ENCODE peak calls at places on chromosomes 11 and 22, in five cellular contexts. Q is GM23248, O is H1, A is fibroblast of lung, P is mammary epithelial cell. G is an unnamed sample. For H4K20me1, H3K36me3 and H3K4me1, the result is how much of the 10 kb centered on the place peaks cover.

GRCh38 chr11:120867988-120868387 is 155.9 kb upstream of the TBCEL start:
- DNase-seq in Q (peak), O (no peak), A (no peak), P (no peak), G (no peak)

GRCh38 chr22:50481440-50482106 is at the start of gene ADM2:
- DNase-seq in Q (peak), O (no peak), A (peak), P (no peak), G (peak)

GRCh38 chr11:134634897-134635831 is 223.1 kb upstream of the B3GAT1 start:
- DNase-seq in Q (no peak), O (no peak), A (no peak), P (no peak), G (peak)

GRCh38 chr11:104118105-104118762 is 45.7 kb downstream of the PDGFD start:
- DNase-seq in Q (no peak), O (no peak), A (no peak), P (no peak), G (no peak)

GRCh38 chr22:32475428-32476010 is 908 bp downstream of the FBXO7 start:
- DNase-seq in Q (peak), O (no peak), A (peak), P (no peak), G (peak)

GRCh38 chr11:66417000-66417399 is 3.8 kb upstream of the NPAS4 start:
- DNase-seq in Q (no peak), O (no peak), A (no peak), P (no peak), G (no peak)

GRCh38 chr11:99584822-99585221 is 564.1 kb downstream of the CNTN5 start:
- DNase-seq in Q (no peak), O (no peak), A (no peak), P (no peak), G (no peak)

GRCh38 chr11:117039897-117040296 is 58.3 kb downstream of the SIK3 start:
- DNase-seq in Q (peak), O (no peak), A (no peak), P (peak), G (no peak)

GRCh38 chr11:122723576-122723975 is 68.1 kb downstream of the UBASH3B start:
- DNase-seq in Q (peak), O (no peak), A (no peak), P (no peak), G (no peak)

GRCh38 chr11:125300791-125301218 is 136.3 kb downstream of the PKNOX2 start:
- DNase-seq in Q (peak), O (no peak), A (peak), P (peak), G (peak)

GRCh38 chr11:2462986-2463765 is 18.4 kb downstream of the KCNQ1 start:
- DNase-seq in Q (no peak), O (no peak), A (no peak), P (no peak), G (no peak)

GRCh38 chr22:24367841-24368240 is 59.6 kb upstream of the ADORA2A start:
- DNase-seq in Q (peak), O (no peak), A (peak), P (no peak), G (no peak)

GRCh38 chr11:45798793-45799441 is 6.0 kb upstream of the SLC35C1 start:
- DNase-seq in Q (no peak), O (no peak), A (peak), P (no peak), G (peak)

GRCh38 chr22:44186121-44186510 is 5.4 kb downstream of the PARVG start:
- DNase-seq in Q (no peak), O (no peak), A (no peak), P (no peak), G (no peak)

GRCh38 chr11:70656293-70656692 is 258.0 kb downstream of the CTTN start:
- DNase-seq in Q (no peak), O (no peak), A (no peak), P (no peak), G (no peak)

GRCh38 chr11:3849297-3849874 is 6.1 kb upstream of the STIM1 start:
- DNase-seq in Q (peak), O (no peak), A (peak), P (peak), G (peak)

GRCh38 chr11:43833657-43834073 is 47.0 kb upstream of the ALKBH3 start:
- DNase-seq in Q (peak), O (no peak), A (peak), P (peak), G (peak)

GRCh38 chr11:72395993-72396392 is 38.3 kb downstream of the CLPB start:
- DNase-seq in Q (no peak), O (no peak), A (no peak), P (no peak), G (no peak)

GRCh38 chr11:96000064-96000463 is 76.2 kb upstream of the MTMR2 start:
- DNase-seq in Q (peak), O (no peak), A (peak), P (no peak), G (no peak)

GRCh38 chr11:27390959-27391326 is 27.9 kb upstream of the CCDC34 start:
- DNase-seq in Q (peak), O (no peak), A (no peak), P (no peak), G (no peak)

GRCh38 chr11:112548641-112549040 is 288.0 kb upstream of the PLET1 start:
- DNase-seq in Q (no peak), O (no peak), A (no peak), P (peak), G (no peak)

GRCh38 chr11:62593434-62594044 is 2.2 kb upstream of the TUT1 start:
- DNase-seq in Q (peak), O (no peak), A (peak), P (peak), G (peak)

GRCh38 chr11:22920939-22921565 is 60.8 kb upstream of the CCDC179 start:
- DNase-seq in Q (peak), O (peak), A (peak), P (peak), G (peak)

GRCh38 chr11:131066551-131066950 is 150.3 kb upstream of the SNX19 start:
- DNase-seq in Q (no peak), O (no peak), A (no peak), P (no peak), G (no peak)

GRCh38 chr11:92192141-92192540 is 32.5 kb upstream of the FAT3 start:
- DNase-seq in Q (no peak), O (no peak), A (no peak), P (no peak), G (no peak)

GRCh38 chr11:118921121-118921928 is 4.4 kb downstream of the BCL9L start:
- DNase-seq in Q (peak), O (no peak), A (peak), P (peak), G (peak)

GRCh38 chr11:122869622-122870021 is 12.9 kb upstream of the JHY start:
- DNase-seq in Q (no peak), O (no peak), A (no peak), P (peak), G (no peak)

GRCh38 chr11:13354335-13354734 is 76.7 kb downstream of the BMAL1 start:
- DNase-seq in Q (peak), O (no peak), A (no peak), P (no peak), G (no peak)

GRCh38 chr22:38819387-38819940 is 24.4 kb downstream of the NPTXR start:
- DNase-seq in Q (no peak), O (no peak), A (no peak), P (no peak), G (no peak)

GRCh38 chr11:111225871-111226270 is 19.7 kb upstream of the POU2AF2 start:
- DNase-seq in Q (no peak), O (no peak), A (no peak), P (no peak), G (no peak)

GRCh38 chr11:2303627-2304155 is 1.9 kb downstream of the TSPAN32 start:
- DNase-seq in Q (no peak), O (no peak), A (no peak), P (no peak), G (peak)

DNA sequence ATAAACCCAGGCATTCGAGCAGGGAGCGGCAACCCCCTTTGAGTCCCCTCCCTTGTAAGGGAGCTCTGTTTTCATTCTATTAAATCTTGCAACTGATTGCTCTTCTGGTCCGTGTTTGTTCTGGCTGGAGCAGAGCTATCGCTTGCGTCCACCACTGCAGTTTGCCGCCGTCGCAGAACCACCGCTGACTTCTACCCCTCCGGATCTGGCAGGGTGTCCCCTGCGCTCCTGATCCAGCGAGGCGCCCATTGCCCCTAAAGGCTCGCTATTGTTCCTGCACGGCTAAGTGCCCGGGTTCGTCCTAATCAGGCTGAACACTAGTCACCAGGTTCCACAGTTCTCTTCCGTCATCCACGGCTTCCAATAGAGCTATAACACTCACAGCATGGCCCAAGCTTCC is 10.4 kb upstream of the MS4A7 start:
- DNase-seq in Q (no peak), O (no peak), A (no peak), P (no peak), G (no peak)
- H4K20me1 ChIP-seq in Q (under half), O (under half), A (under half), P (under half), G (under half)

DNA sequence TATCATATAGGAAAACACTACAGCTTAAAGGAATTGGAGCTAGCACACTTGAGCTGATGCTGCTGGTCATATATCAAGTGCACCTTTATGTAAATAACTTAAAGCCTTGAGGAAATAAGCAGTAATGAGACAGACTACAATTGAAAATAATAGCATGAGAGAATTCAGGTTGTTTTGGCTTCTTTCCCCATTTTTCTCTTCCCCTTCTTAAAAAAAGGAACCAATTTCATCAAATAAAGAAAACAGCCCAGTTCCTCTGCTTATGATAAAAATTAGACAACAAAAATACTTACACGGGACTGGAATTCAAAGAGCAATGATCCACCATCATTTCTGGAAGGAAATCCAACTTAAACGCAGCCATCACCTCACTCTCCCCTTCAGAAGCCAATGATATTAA is 50.2 kb upstream of the RAPSN start:
- DNase-seq in Q (no peak), O (no peak), A (no peak), P (no peak), G (no peak)
- H3K36me3 ChIP-seq in Q (under half), O (under half), A (under half), P (under half), G (under half)

DNA sequence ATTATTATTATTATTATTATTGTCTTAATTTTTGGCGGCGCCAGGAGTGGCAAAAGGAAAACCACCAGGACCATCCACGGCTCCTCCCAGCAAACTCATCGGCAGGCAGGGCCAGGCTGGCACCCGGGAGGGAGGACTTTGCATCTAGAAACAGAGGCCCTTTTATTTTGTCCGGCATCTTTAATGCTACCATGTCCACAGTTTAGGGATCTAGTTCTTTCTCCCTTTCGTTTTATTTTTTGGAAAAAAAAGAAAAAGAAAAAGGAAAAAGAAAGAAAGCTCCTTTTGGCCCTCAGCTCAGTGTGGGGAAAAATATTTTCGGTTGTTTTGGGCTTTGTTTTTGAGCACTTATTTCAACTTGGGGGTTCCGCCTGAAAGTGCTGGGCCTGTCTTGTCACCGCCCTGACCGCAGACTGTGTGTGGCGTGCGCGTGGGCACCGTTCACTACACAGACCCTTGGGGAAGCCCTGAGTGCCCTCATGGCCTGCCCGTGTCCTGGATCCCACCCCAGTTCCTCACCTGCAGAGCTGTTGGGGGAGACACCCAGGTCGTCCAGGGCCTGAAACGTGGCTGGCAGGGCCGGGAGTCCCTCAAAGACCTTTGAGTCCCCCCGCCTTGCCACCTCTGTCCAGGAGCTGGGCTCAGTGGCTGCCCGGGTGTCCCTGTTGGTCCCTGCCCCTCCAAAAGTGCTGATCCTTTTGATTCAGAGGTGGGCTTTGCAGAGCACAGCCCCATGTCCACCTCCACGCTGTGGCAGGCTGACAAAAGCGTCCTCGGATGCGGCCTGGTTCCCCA is 69.1 kb upstream of the PPARA start:
- DNase-seq in Q (peak), O (no peak), A (no peak), P (peak), G (no peak)
- H3K4me1 ChIP-seq in Q (under half), O (under half), A (under half), P (half or more), G (under half)

DNA sequence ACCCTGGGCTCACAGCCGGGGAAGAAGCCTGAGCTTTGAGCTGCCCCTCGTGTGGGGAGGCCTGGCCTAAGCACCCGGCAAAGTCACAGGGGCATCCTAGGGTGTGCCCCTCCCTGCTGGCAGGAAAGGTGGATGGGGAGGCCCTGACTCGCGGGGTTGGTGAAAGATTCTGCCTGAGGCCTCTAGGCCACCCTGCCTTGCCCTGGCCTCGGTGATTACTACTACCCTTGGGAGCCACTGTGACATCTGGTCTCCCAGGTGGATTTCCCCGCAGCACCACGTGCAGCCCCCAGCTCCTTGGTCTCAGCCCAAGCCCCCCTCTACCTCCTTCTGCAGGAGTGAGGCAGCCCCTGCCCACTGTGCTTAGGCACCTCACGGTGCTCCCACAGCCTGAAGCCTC is 23.9 kb downstream of the GNAZ start:
- DNase-seq in Q (no peak), O (no peak), A (no peak), P (no peak), G (no peak)
- H4K20me1 ChIP-seq in Q (under half), O (under half), A (under half), P (under half), G (under half)

GRCh38 chr22:29804985-29805384 is 33.1 kb downstream of the ASCC2 start:
- DNase-seq in Q (no peak), O (no peak), A (no peak), P (no peak), G (no peak)
- H3K36me3 ChIP-seq in Q (under half), O (under half), A (under half), P (under half), G (under half)

G was measured in hepatocyte.